ENCODE peak calls at places on chromosomes 4 and X, in six cellular contexts. V is CD8-positive, alpha-beta T cell; U is effector memory CD4-positive, alpha-beta T cell; Q is ovary; P is colonic mucosa; Z is right atrium auricular region. O is an unnamed sample.

GRCh38 chrX:45309801-45310200 is 109.1 kb upstream of the DIPK2B start:
- DNase-seq in P (no peak), V (no peak), U (no peak), Z (no peak), Q (no peak), O (no peak)

GRCh38 chrX:31508338-31508737 is 436.5 kb upstream of the FTHL17 start:
- DNase-seq in Q (no peak), V (no peak), U (no peak), Z (no peak), P (no peak), O (no peak)

GRCh38 chr4:150938417-150938816 is 76.7 kb downstream of the LRBA start:
- DNase-seq in V (no peak), Z (no peak), U (no peak), P (no peak), Q (no peak), O (no peak)

GRCh38 chr4:146214238-146214637 is at the start of gene REELD1:
- DNase-seq in U (no peak), P (no peak), V (no peak), Q (no peak), Z (no peak), O (no peak)

GRCh38 chr4:159046683-159047082 is 56.2 kb upstream of the RAPGEF2 start:
- DNase-seq in Z (no peak), U (no peak), Q (no peak), V (no peak), P (no peak), O (no peak)

GRCh38 chrX:135432881-135433521 is 11.3 kb downstream of the SMIM10L2A start:
- DNase-seq in P (no peak), V (no peak), Q (no peak), Z (no peak), U (no peak), O (no peak)

GRCh38 chrX:21985332-21985777 is 44.8 kb downstream of the SMS start:
- DNase-seq in V (peak; percentile 63), Q (peak; percentile 69), Z (peak; percentile 70), P (peak; percentile 76), U (peak; percentile 35), O (peak; percentile 36)

GRCh38 chr4:157291071-157291470 is 70.5 kb downstream of the GRIA2 start:
- DNase-seq in P (no peak), U (no peak), Q (no peak), V (no peak), Z (no peak), O (no peak)

GRCh38 chrX:19731307-19731706 is 156.1 kb downstream of the SH3KBP1 start:
- DNase-seq in U (no peak), Z (no peak), P (no peak), Q (no peak), V (no peak), O (no peak)

GRCh38 chr4:159002950-159003349 is 99.9 kb upstream of the RAPGEF2 start:
- DNase-seq in Q (no peak), P (peak; percentile 41), V (no peak), Z (no peak), U (no peak), O (no peak)

GRCh38 chr4:3773552-3774001 is 7.4 kb downstream of the ADRA2C start:
- DNase-seq in Q (no peak), U (no peak), V (no peak), P (no peak), Z (no peak), O (no peak)

GRCh38 chrX:148599404-148599803 is 99.0 kb downstream of the AFF2 start:
- DNase-seq in P (no peak), Z (no peak), U (no peak), V (no peak), Q (no peak), O (no peak)

GRCh38 chr4:98657531-98658286 is 702 bp downstream of the TSPAN5 start:
- DNase-seq in Z (no peak), P (peak; percentile 43), Q (no peak), V (peak; percentile 25), U (peak; percentile 23), O (peak; percentile 22)

GRCh38 chrX:150509703-150510102 is 58.7 kb upstream of the MTM1 start:
- DNase-seq in V (no peak), P (no peak), U (no peak), Z (no peak), Q (no peak), O (no peak)

GRCh38 chrX:120725874-120726273 is 96.0 kb upstream of the C1GALT1C1 start:
- DNase-seq in V (no peak), U (no peak), P (no peak), Z (no peak), Q (no peak), O (no peak)

GRCh38 chr4:181685461-181685860 is 557.7 kb upstream of the TENM3 start:
- DNase-seq in Q (no peak), P (no peak), U (no peak), V (no peak), Z (no peak), O (no peak)

GRCh38 chr4:121217385-121217784 is 53.3 kb upstream of the TNIP3 start:
- DNase-seq in U (no peak), Z (no peak), Q (no peak), V (no peak), P (no peak), O (no peak)

GRCh38 chrX:32987139-32987538 is 224.2 kb downstream of the DMD start:
- DNase-seq in Z (no peak), U (no peak), V (no peak), Q (no peak), P (no peak), O (peak; percentile 27)

GRCh38 chr4:126123933-126124332 is 809.2 kb downstream of the FAT4 start:
- DNase-seq in Q (no peak), P (no peak), U (no peak), Z (no peak), V (no peak), O (no peak)

GRCh38 chrX:72349190-72349589 is 43.5 kb upstream of the CITED1 start:
- DNase-seq in P (no peak), Q (no peak), Z (no peak), U (no peak), V (no peak), O (no peak)

GRCh38 chrX:153723351-153724251 is 586 bp downstream of the BCAP31 start:
- DNase-seq in V (peak; percentile 54), Z (no peak), P (peak; percentile 53), U (peak; percentile 41), Q (peak; percentile 52), O (no peak)

GRCh38 chrX:119272882-119273806 is 37.1 kb downstream of the PGRMC1 start:
- DNase-seq in P (peak; percentile 79), Q (peak; percentile 14), Z (no peak), U (peak; percentile 48), V (peak; percentile 39), O (peak; percentile 21)

GRCh38 chr4:30903493-30903892 is 183.3 kb downstream of the PCDH7 start:
- DNase-seq in P (no peak), Q (no peak), V (no peak), Z (no peak), U (no peak), O (no peak)

GRCh38 chr4:85761803-85762202 is 286.9 kb downstream of the ARHGAP24 start:
- DNase-seq in P (peak; percentile 30), Z (no peak), U (no peak), Q (peak; percentile 50), V (no peak), O (no peak)

GRCh38 chrX:107935200-107935599 is 47.0 kb downstream of the TEX13B start:
- DNase-seq in Z (no peak), V (no peak), P (no peak), Q (no peak), U (no peak), O (no peak)

GRCh38 chrX:101287402-101287801 is 3.7 kb downstream of the TAF7L start:
- DNase-seq in P (peak; percentile 31), Z (no peak), Q (no peak), V (peak; percentile 12), U (no peak), O (no peak)

GRCh38 chr4:116478343-116478742 is 607.0 kb downstream of the TRAM1L1 start:
- DNase-seq in Q (no peak), U (no peak), V (no peak), Z (no peak), P (no peak), O (no peak)

GRCh38 chr4:10096201-10096975 is 20.2 kb downstream of the WDR1 start:
- DNase-seq in U (peak; percentile 52), P (peak; percentile 60), V (peak; percentile 76), Z (peak; percentile 80), Q (peak; percentile 67), O (peak; percentile 64)

GRCh38 chr4:97073194-97073593 is 1070.1 kb downstream of the STPG2 start:
- DNase-seq in U (no peak), Q (no peak), P (no peak), Z (no peak), V (no peak), O (no peak)

GRCh38 chr4:169657470-169658107 is 37.2 kb downstream of the CLCN3 start:
- DNase-seq in P (no peak), Z (no peak), U (no peak), V (no peak), Q (no peak), O (no peak)

GRCh38 chrX:119455264-119455663 is 13.0 kb upstream of the SLC25A5 start:
- DNase-seq in U (no peak), P (no peak), V (no peak), Z (no peak), Q (no peak), O (no peak)

DNA sequence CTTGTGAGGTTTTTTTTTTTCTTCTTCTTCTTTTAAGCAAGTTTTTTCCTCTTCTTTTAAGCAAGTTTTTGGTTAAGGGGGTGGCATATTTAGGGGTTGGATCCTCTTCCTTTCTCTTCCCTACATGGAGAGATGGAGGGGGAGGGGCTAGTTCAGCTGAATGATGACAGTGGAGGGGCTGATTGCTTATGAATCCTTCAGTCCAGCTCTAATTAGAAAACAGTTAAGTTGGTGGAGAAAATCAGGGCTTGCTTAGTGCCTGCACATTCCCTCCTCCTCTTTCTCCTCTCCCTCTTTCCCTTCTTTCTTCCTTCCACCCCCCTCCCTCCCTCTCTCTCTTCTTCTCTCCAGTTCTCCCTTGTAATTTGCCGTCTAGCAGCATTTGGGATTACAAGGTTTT is 4.4 kb upstream of the HAND2 start:
- DNase-seq in P (no peak), Z (no peak), V (no peak), U (no peak), Q (no peak), O (no peak)
- H3K4me1 ChIP-seq in P (peaks cover 5% of the 10 kb centered on the region), Z (peaks cover 21% of the 10 kb centered on the region), V (peaks cover 28% of the 10 kb centered on the region), U (peaks cover 29% of the 10 kb centered on the region), Q (peaks cover 2% of the 10 kb centered on the region), O (peaks cover 57% of the 10 kb centered on the region)

GRCh38 chr4:20318899-20319291 is 67.2 kb downstream of the SLIT2 start:
- DNase-seq in Q (no peak), P (no peak), V (no peak), U (no peak), Z (no peak), O (no peak)
- H3K4me1 ChIP-seq in Q (no peaks in the 10 kb centered on the region), P (no peaks in the 10 kb centered on the region), V (no peaks in the 10 kb centered on the region), U (no peaks in the 10 kb centered on the region), Z (no peaks in the 10 kb centered on the region), O (no peaks in the 10 kb centered on the region)

DNA sequence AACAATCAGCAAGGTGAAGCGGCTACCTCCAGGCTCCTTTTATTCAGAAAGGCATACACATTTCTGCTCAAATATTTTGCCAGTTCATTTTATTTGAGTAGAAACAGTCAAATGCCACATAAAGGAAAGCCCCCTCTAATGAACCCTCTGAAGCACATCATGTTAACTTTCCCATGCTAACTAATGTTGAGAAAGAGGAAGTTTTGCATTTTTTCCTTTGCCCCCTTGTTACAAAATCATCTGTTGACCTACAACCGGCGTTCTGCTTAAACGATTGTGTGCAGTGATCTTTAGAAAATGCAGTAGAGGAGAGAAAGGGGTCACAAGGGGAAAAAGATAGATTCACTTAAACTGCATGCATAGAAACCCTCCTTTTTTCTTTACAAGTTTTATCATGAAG is 25.2 kb upstream of the ATXN3L start:
- DNase-seq in P (no peak), V (no peak), Q (no peak), Z (no peak), U (no peak), O (no peak)
- H3K4me1 ChIP-seq in P (no peaks in the 10 kb centered on the region), V (no peaks in the 10 kb centered on the region), Q (no peaks in the 10 kb centered on the region), Z (no peaks in the 10 kb centered on the region), U (no peaks in the 10 kb centered on the region), O (no peaks in the 10 kb centered on the region)

GRCh38 chrX:9902651-9903050 is 64.5 kb upstream of the CLDN34 start:
- DNase-seq in P (no peak), U (no peak), V (no peak), Q (no peak), Z (no peak), O (no peak)
- H3K4me1 ChIP-seq in P (no peaks in the 10 kb centered on the region), U (no peaks in the 10 kb centered on the region), V (no peaks in the 10 kb centered on the region), Q (peaks cover 4% of the 10 kb centered on the region), Z (no peaks in the 10 kb centered on the region), O (no peaks in the 10 kb centered on the region)